ENCODE peak calls at places on chromosome 4, in six cellular contexts. B is NCI-H1105 treated with DMSO at 0.1 percent for 48 hours; G is iPS DF 6.9; F is GM13977; X is BJ; A is activated naive CD8-positive, alpha-beta T cell treated with anti-CD3 and anti-CD28 coated beads, Interleukin-2, amount 50 U/mL, for 24 hours. V is an unnamed sample.

GRCh38 chr4:145609494-145610427 is 9.4 kb upstream of the MMAA start:
- DNase-seq in B (peak; percentile 3), G (peak; percentile 43), F (peak; percentile 38), X (no peak), A (peak; percentile 68), V (peak; percentile 43)

GRCh38 chr4:6442555-6442954 is 29.9 kb downstream of the PPP2R2C start:
- DNase-seq in B (no peak), G (no peak), F (no peak), X (no peak), A (no peak), V (no peak)

GRCh38 chr4:174544496-174544895 is 22.2 kb upstream of the HPGD start:
- DNase-seq in B (no peak), G (no peak), F (no peak), X (no peak), A (no peak), V (no peak)

GRCh38 chr4:72701987-72702819 is 133.2 kb upstream of the ADAMTS3 start:
- DNase-seq in B (peak; percentile 16), G (no peak), F (peak; percentile 46), X (peak; percentile 9), A (peak; percentile 28), V (peak; percentile 55)

GRCh38 chr4:158131037-158131436 is 41.8 kb downstream of the GASK1B start:
- DNase-seq in B (no peak), G (no peak), F (no peak), X (peak; percentile 72), A (no peak), V (no peak)

GRCh38 chr4:80201326-80202151 is 4.2 kb downstream of the PRDM8 start:
- DNase-seq in B (peak; percentile 57), G (no peak), F (no peak), X (no peak), A (peak; percentile 73), V (no peak)

GRCh38 chr4:74793757-74794340 is 474 bp downstream of the BTC start:
- DNase-seq in B (peak; percentile 72), G (peak; percentile 50), F (peak; percentile 19), X (no peak), A (peak; percentile 6), V (no peak)

GRCh38 chr4:8725071-8725841 is 132.7 kb downstream of the CPZ start:
- DNase-seq in B (no peak), G (no peak), F (no peak), X (no peak), A (no peak), V (no peak)